ENCODE peak calls at places on chromosomes 3 and 15, in four cellular contexts. One of them, this sample, is unnamed.

GRCh38 chr3:140829796-140830195 is 111.8 kb upstream of the SLC25A36 start:
- DNase-seq in left ventricle myocardium inferior: no peak
- DNase-seq in testis: no peak
- DNase-seq in aorta: no peak
- DNase-seq in this sample: no peak

GRCh38 chr3:72535789-72536188 is 312.5 kb downstream of the SHQ1 start:
- DNase-seq in testis: no peak
- DNase-seq in left ventricle myocardium inferior: no peak
- DNase-seq in aorta: no peak
- DNase-seq in this sample: no peak

GRCh38 chr3:14767245-14767593 is 51.5 kb upstream of the FGD5 start:
- DNase-seq in testis: no peak
- DNase-seq in left ventricle myocardium inferior: no peak
- DNase-seq in aorta: no peak
- DNase-seq in this sample: no peak

GRCh38 chr15:27671794-27672438 is 427.2 kb downstream of the OCA2 start:
- DNase-seq in left ventricle myocardium inferior: no peak
- DNase-seq in aorta: no peak
- DNase-seq in testis: no peak
- DNase-seq in this sample: no peak

GRCh38 chr15:88440021-88440420 is 27.2 kb downstream of the MRPL46 start:
- DNase-seq in testis: no peak
- DNase-seq in aorta: no peak
- DNase-seq in left ventricle myocardium inferior: no peak
- DNase-seq in this sample: no peak

GRCh38 chr15:49415638-49416037 is 7.4 kb upstream of the FGF7 start:
- DNase-seq in testis: no peak
- DNase-seq in aorta: no peak
- DNase-seq in left ventricle myocardium inferior: no peak
- DNase-seq in this sample: no peak

GRCh38 chr15:97009036-97009555 is 678.6 kb downstream of the NR2F2 start:
- DNase-seq in aorta: no peak
- DNase-seq in testis: no peak
- DNase-seq in left ventricle myocardium inferior: no peak
- DNase-seq in this sample: no peak

GRCh38 chr3:162195147-162195546 is 698.5 kb downstream of the OTOL1 start:
- DNase-seq in aorta: no peak
- DNase-seq in testis: no peak
- DNase-seq in left ventricle myocardium inferior: no peak
- DNase-seq in this sample: no peak

GRCh38 chr15:77542491-77543001 is 90.2 kb downstream of the LINGO1 start:
- DNase-seq in aorta: peak; percentile 68
- DNase-seq in testis: no peak
- DNase-seq in left ventricle myocardium inferior: no peak
- DNase-seq in this sample: no peak

GRCh38 chr15:79339588-79340314 is 28.8 kb downstream of the TMED3 start:
- DNase-seq in testis: peak; percentile 32
- DNase-seq in left ventricle myocardium inferior: no peak
- DNase-seq in aorta: no peak
- DNase-seq in this sample: no peak

GRCh38 chr3:132230156-132231000 is 86.8 kb upstream of the ACP3 start:
- DNase-seq in testis: no peak
- DNase-seq in aorta: no peak
- DNase-seq in left ventricle myocardium inferior: no peak
- DNase-seq in this sample: no peak

GRCh38 chr3:195197764-195198423 is 73.1 kb downstream of the XXYLT1 start:
- DNase-seq in testis: no peak
- DNase-seq in left ventricle myocardium inferior: no peak
- DNase-seq in aorta: no peak
- DNase-seq in this sample: no peak

GRCh38 chr3:125134952-125135351 is 77.6 kb downstream of the SLC12A8 start:
- DNase-seq in testis: no peak
- DNase-seq in aorta: peak; percentile 26
- DNase-seq in left ventricle myocardium inferior: no peak
- DNase-seq in this sample: no peak

GRCh38 chr3:148648685-148649352 is 48.9 kb upstream of the AGTR1 start:
- DNase-seq in left ventricle myocardium inferior: no peak
- DNase-seq in aorta: no peak
- DNase-seq in testis: no peak
- DNase-seq in this sample: no peak

GRCh38 chr15:76342046-76342381 is 5.4 kb downstream of the ISL2 start:
- DNase-seq in aorta: no peak
- DNase-seq in left ventricle myocardium inferior: no peak
- DNase-seq in testis: no peak
- DNase-seq in this sample: no peak

GRCh38 chr15:70268698-70269251 is 171.1 kb upstream of the TLE3 start:
- DNase-seq in testis: no peak
- DNase-seq in aorta: no peak
- DNase-seq in left ventricle myocardium inferior: no peak
- DNase-seq in this sample: no peak

GRCh38 chr3:179608931-179609720 is 4.5 kb downstream of the NDUFB5 start:
- DNase-seq in left ventricle myocardium inferior: no peak
- DNase-seq in aorta: no peak
- DNase-seq in testis: no peak
- DNase-seq in this sample: no peak

GRCh38 chr3:115401891-115402501 is 221.3 kb upstream of the GAP43 start:
- DNase-seq in left ventricle myocardium inferior: no peak
- DNase-seq in aorta: no peak
- DNase-seq in testis: no peak
- DNase-seq in this sample: no peak

GRCh38 chr15:81000626-81001179 is at the start of gene TLNRD1:
- DNase-seq in testis: peak; percentile 89
- DNase-seq in left ventricle myocardium inferior: peak; percentile 91
- DNase-seq in aorta: peak; percentile 96
- DNase-seq in this sample: peak; percentile 95
- H3K27ac ChIP-seq in testis: peak within 1 kb of the TSS; percentile 95
- H3K27ac ChIP-seq in left ventricle myocardium inferior: peak within 1 kb of the TSS; percentile 99
- H3K27ac ChIP-seq in aorta: peak within 1 kb of the TSS; percentile 91
- H3K27ac ChIP-seq in this sample: peak within 1 kb of the TSS; percentile 92

GRCh38 chr15:63509933-63510547 is 5.6 kb downstream of the USP3 start:
- DNase-seq in left ventricle myocardium inferior: no peak
- DNase-seq in testis: no peak
- DNase-seq in aorta: no peak
- DNase-seq in this sample: no peak

GRCh38 chr15:63507878-63508818 is 3.8 kb downstream of the USP3 start:
- DNase-seq in testis: no peak
- DNase-seq in aorta: no peak
- DNase-seq in left ventricle myocardium inferior: no peak
- DNase-seq in this sample: no peak

GRCh38 chr15:63509056-63509696 is 4.8 kb downstream of the USP3 start:
- DNase-seq in left ventricle myocardium inferior: no peak
- DNase-seq in aorta: no peak
- DNase-seq in testis: no peak
- DNase-seq in this sample: no peak

GRCh38 chr15:63512148-63512547 is 7.8 kb downstream of the USP3 start:
- DNase-seq in aorta: no peak
- DNase-seq in testis: no peak
- DNase-seq in left ventricle myocardium inferior: no peak
- DNase-seq in this sample: no peak

DNA sequence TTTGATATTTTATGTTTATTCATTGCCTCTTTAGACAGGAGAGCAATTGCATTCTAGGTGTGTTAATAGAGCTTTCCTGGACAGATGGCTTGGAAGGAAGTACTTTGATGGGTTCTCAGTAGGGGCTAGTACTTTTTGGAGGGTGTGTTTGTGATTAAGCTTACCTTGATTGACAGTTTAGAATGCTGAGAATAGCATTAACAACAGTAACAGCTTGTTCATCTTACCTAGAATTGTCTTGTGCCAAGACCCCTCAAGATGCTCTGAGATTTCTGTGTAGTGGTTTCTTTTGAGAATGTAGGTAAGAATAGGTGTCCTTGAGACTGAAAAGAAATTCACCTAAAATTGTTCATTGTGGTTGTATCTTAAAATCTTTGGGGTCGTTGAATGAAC is 6.2 kb downstream of the USP3 start:
- DNase-seq in left ventricle myocardium inferior: no peak
- DNase-seq in testis: no peak
- DNase-seq in aorta: no peak
- DNase-seq in this sample: no peak
- H3K4me1 ChIP-seq in left ventricle myocardium inferior: peaks cover 78% of the 10 kb centered on the region
- H3K4me1 ChIP-seq in testis: peaks cover 18% of the 10 kb centered on the region
- H3K4me1 ChIP-seq in aorta: no peaks in the 10 kb centered on the region
- H3K4me1 ChIP-seq in this sample: no peaks in the 10 kb centered on the region

GRCh38 chr15:56943398-56943797 is 25.0 kb downstream of the TCF12 start:
- DNase-seq in left ventricle myocardium inferior: no peak
- DNase-seq in aorta: no peak
- DNase-seq in testis: no peak
- DNase-seq in this sample: no peak

GRCh38 chr15:56936929-56937328 is 18.5 kb downstream of the TCF12 start:
- DNase-seq in aorta: no peak
- DNase-seq in left ventricle myocardium inferior: no peak
- DNase-seq in testis: no peak
- DNase-seq in this sample: no peak

GRCh38 chr15:56942118-56942517 is 23.7 kb downstream of the TCF12 start:
- DNase-seq in testis: no peak
- DNase-seq in aorta: no peak
- DNase-seq in left ventricle myocardium inferior: no peak
- DNase-seq in this sample: no peak

GRCh38 chr15:56939257-56939656 is 20.8 kb downstream of the TCF12 start:
- DNase-seq in aorta: no peak
- DNase-seq in testis: no peak
- DNase-seq in left ventricle myocardium inferior: no peak
- DNase-seq in this sample: no peak

GRCh38 chr15:56940388-56940787 is 21.9 kb downstream of the TCF12 start:
- DNase-seq in testis: no peak
- DNase-seq in aorta: no peak
- DNase-seq in left ventricle myocardium inferior: no peak
- DNase-seq in this sample: no peak
- H3K27ac ChIP-seq in testis: no peak overlapping the region
- H3K27ac ChIP-seq in aorta: no peak overlapping the region
- H3K27ac ChIP-seq in left ventricle myocardium inferior: no peak overlapping the region
- H3K27ac ChIP-seq in this sample: no peak overlapping the region

GRCh38 chr3:63966871-63967270 is 54.7 kb upstream of the SCAANT1 start:
- DNase-seq in left ventricle myocardium inferior: no peak
- DNase-seq in testis: no peak
- DNase-seq in aorta: no peak
- DNase-seq in this sample: no peak
- H3K4me1 ChIP-seq in left ventricle myocardium inferior: peaks cover 68% of the 10 kb centered on the region
- H3K4me1 ChIP-seq in testis: peaks cover 7% of the 10 kb centered on the region
- H3K4me1 ChIP-seq in aorta: peaks cover 10% of the 10 kb centered on the region
- H3K4me1 ChIP-seq in this sample: no peaks in the 10 kb centered on the region

DNA sequence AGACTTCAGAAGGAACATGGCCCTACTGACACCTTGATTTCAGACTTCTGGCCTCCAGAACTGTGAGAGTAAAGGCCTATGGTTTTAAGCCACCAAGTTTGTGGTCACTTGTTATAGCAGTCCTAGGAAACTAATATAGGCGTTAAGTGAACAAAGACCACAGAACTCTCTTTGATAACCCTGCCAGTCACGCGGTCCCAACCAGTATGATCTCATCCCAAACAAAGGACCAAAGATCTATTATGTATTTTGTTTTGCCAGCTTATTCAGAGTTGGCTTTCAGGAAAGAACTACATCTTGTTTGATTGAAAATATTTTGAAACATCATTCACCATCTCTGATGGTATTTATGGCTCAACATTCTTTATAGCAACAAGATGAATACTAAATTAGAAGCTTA is 294.4 kb upstream of the SLCO3A1 start:
- DNase-seq in aorta: no peak
- DNase-seq in testis: no peak
- DNase-seq in left ventricle myocardium inferior: no peak
- DNase-seq in this sample: no peak
- H3K27ac ChIP-seq in aorta: no peak overlapping the region
- H3K27ac ChIP-seq in testis: no peak overlapping the region
- H3K27ac ChIP-seq in left ventricle myocardium inferior: no peak overlapping the region
- H3K27ac ChIP-seq in this sample: no peak overlapping the region

GRCh38 chr3:189999718-190000117 is 121.0 kb downstream of the P3H2 start:
- DNase-seq in testis: no peak
- DNase-seq in aorta: no peak
- DNase-seq in left ventricle myocardium inferior: no peak
- DNase-seq in this sample: no peak

GRCh38 chr3:190001426-190001825 is 119.3 kb downstream of the P3H2 start:
- DNase-seq in testis: no peak
- DNase-seq in aorta: no peak
- DNase-seq in left ventricle myocardium inferior: no peak
- DNase-seq in this sample: no peak

GRCh38 chr3:190000861-190001196 is 119.9 kb downstream of the P3H2 start:
- DNase-seq in testis: no peak
- DNase-seq in left ventricle myocardium inferior: no peak
- DNase-seq in aorta: no peak
- DNase-seq in this sample: no peak

GRCh38 chr3:190003730-190004129 is 117.0 kb downstream of the P3H2 start:
- DNase-seq in left ventricle myocardium inferior: no peak
- DNase-seq in testis: no peak
- DNase-seq in aorta: no peak
- DNase-seq in this sample: no peak

GRCh38 chr3:190000187-190000860 is 120.4 kb downstream of the P3H2 start:
- DNase-seq in left ventricle myocardium inferior: no peak
- DNase-seq in testis: no peak
- DNase-seq in aorta: no peak
- DNase-seq in this sample: no peak
- H3K4me1 ChIP-seq in left ventricle myocardium inferior: peaks cover 6% of the 10 kb centered on the region
- H3K4me1 ChIP-seq in testis: no peaks in the 10 kb centered on the region
- H3K4me1 ChIP-seq in aorta: no peaks in the 10 kb centered on the region
- H3K4me1 ChIP-seq in this sample: peaks cover 3% of the 10 kb centered on the region

DNA sequence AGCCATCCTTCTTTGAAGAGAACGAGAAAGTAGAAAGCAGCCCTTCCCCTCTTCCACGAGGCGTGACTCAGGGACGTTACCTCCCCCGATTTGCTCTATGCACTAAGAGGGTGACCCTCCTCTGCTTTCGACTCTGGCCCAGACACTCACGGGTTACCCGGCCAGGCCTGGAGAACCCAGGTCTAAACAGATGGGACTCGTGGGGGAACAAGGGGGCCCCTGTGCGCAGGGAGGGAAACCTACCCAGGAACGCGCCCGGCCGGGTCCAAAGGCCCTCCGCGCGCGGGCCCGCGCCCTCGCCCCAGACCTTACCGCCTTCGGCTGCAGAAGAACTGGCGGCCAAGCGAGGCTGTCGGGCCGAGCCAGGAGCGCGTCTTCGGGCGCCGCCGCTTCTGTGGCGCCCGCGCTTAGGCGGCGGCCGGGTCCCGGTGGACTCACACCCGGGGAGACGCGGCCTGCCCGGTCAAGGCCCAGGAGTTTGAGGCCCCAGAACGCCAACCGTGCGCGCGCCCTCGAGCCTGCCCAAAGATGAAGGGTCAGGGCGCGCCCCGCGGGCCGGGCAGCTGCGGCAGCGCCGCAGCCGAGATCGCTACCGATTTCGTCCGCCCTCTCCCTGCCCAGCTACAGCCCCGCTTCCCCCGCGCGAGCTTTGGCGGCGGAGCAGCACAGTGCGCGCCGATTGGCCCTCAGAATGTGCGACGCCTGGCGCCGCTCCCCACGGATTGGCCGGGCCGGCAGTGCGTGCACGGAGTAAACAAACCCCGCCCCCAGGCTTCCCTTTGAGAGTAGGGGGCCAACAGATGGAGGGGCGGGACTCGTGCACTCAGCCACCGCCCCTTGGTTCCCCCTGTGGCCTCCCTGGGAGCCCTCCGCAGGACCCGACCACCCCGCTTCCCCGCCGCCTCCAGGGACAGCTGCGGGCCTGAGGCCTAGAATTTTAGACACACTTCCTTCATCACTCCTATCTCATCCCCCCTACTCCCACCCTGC is at the start of gene TFDP2:
- DNase-seq in testis: peak; percentile 97
- DNase-seq in left ventricle myocardium inferior: peak; percentile 92
- DNase-seq in aorta: peak; percentile 96
- DNase-seq in this sample: peak; percentile 97
- H3K27ac ChIP-seq in testis: peak within 1 kb of the TSS; percentile 86
- H3K27ac ChIP-seq in left ventricle myocardium inferior: peak within 1 kb of the TSS; percentile 88
- H3K27ac ChIP-seq in aorta: peak within 1 kb of the TSS; percentile 72
- H3K27ac ChIP-seq in this sample: peak within 1 kb of the TSS; percentile 63

GRCh38 chr15:63538876-63539275 is 34.5 kb downstream of the USP3 start:
- DNase-seq in aorta: no peak
- DNase-seq in testis: no peak
- DNase-seq in left ventricle myocardium inferior: no peak
- DNase-seq in this sample: no peak
- H3K4me1 ChIP-seq in aorta: no peaks in the 10 kb centered on the region
- H3K4me1 ChIP-seq in testis: no peaks in the 10 kb centered on the region
- H3K4me1 ChIP-seq in left ventricle myocardium inferior: peaks cover 18% of the 10 kb centered on the region
- H3K4me1 ChIP-seq in this sample: no peaks in the 10 kb centered on the region